ENCODE peak calls at places on chromosomes 13 and 19, in eight cellular contexts. T is Peyer's patch, W is fibroblast of lung, L is upper lobe of right lung, S is thoracic aorta, H is aorta, J is lower lobe of right lung, A is prostate gland. Y is an unnamed sample.
A peak's percentile ranks its signal among the peaks of the same experiment; 100 is the strongest.

GRCh38 chr13:110957181-110957884 is 42.5 kb upstream of the ANKRD10 start:
- DNase-seq in T (no peak), W (peak; percentile 38), L (no peak), S (no peak), H (no peak), J (no peak), A (no peak), Y (no peak)

GRCh38 chr19:16594131-16594586 is 21.9 kb upstream of the SLC35E1 start:
- DNase-seq in T (peak; percentile 72), W (no peak), L (no peak), S (no peak), H (no peak), J (no peak), A (no peak), Y (no peak)

GRCh38 chr13:52933547-52934167 is 85.2 kb upstream of the PCDH8 start:
- DNase-seq in T (no peak), W (no peak), L (no peak), S (no peak), H (no peak), J (no peak), A (no peak), Y (no peak)

GRCh38 chr19:13060964-13061927 is 41.4 kb downstream of the LYL1 start:
- DNase-seq in T (peak; percentile 94), W (peak; percentile 71), L (peak; percentile 90), S (no peak), H (peak; percentile 92), J (peak; percentile 88), A (peak; percentile 81), Y (peak; percentile 92)

GRCh38 chr13:33183431-33184130 is 102.0 kb downstream of the STARD13 start:
- DNase-seq in T (no peak), W (no peak), L (no peak), S (no peak), H (no peak), J (no peak), A (no peak), Y (no peak)

GRCh38 chr13:105328212-105328611 is 1207.2 kb downstream of the EFNB2 start:
- DNase-seq in T (no peak), W (no peak), L (no peak), S (no peak), H (no peak), J (no peak), A (no peak), Y (no peak)

GRCh38 chr13:112885782-112886268 is 83.2 kb upstream of the MCF2L start:
- DNase-seq in T (peak; percentile 80), W (peak; percentile 87), L (peak; percentile 81), S (no peak), H (peak; percentile 86), J (peak; percentile 83), A (peak; percentile 89), Y (peak; percentile 87)

GRCh38 chr13:88068975-88069374 is 397.8 kb downstream of the SLITRK5 start:
- DNase-seq in T (no peak), W (no peak), L (peak; percentile 35), S (no peak), H (no peak), J (no peak), A (no peak), Y (no peak)

GRCh38 chr19:1151037-1151716 is 22.9 kb downstream of the SBNO2 start:
- DNase-seq in T (no peak), W (no peak), L (no peak), S (no peak), H (no peak), J (no peak), A (no peak), Y (no peak)

GRCh38 chr19:10112037-10112751 is 701 bp downstream of the P2RY11 start:
- DNase-seq in T (no peak), W (no peak), L (peak; percentile 79), S (no peak), H (no peak), J (peak; percentile 78), A (no peak), Y (no peak)

GRCh38 chr19:38394488-38394887 is 6.0 kb downstream of the SPRED3 start:
- DNase-seq in T (peak; percentile 59), W (peak; percentile 34), L (no peak), S (no peak), H (no peak), J (no peak), A (no peak), Y (no peak)

GRCh38 chr13:35704331-35704730 is 227.8 kb upstream of the MAB21L1 start:
- DNase-seq in T (no peak), W (no peak), L (no peak), S (no peak), H (no peak), J (no peak), A (no peak), Y (no peak)

GRCh38 chr19:48558018-48558684 is 6.2 kb downstream of the SULT2B1 start:
- DNase-seq in T (peak; percentile 94), W (peak; percentile 49), L (no peak), S (no peak), H (peak; percentile 65), J (peak; percentile 71), A (peak; percentile 87), Y (peak; percentile 95)

GRCh38 chr13:92802776-92803175 is 423.8 kb upstream of the GPC6 start:
- DNase-seq in T (no peak), W (no peak), L (no peak), S (no peak), H (no peak), J (no peak), A (no peak), Y (no peak)

GRCh38 chr19:33819875-33820781 is 23.5 kb downstream of the KCTD15 start:
- DNase-seq in T (peak; percentile 86), W (peak; percentile 76), L (peak; percentile 95), S (no peak), H (peak; percentile 92), J (peak; percentile 93), A (peak; percentile 89), Y (peak; percentile 87)

GRCh38 chr13:110137677-110138008 is 169.3 kb downstream of the COL4A1 start:
- DNase-seq in T (no peak), W (no peak), L (no peak), S (no peak), H (no peak), J (peak; percentile 54), A (peak; percentile 52), Y (peak; percentile 36)

DNA sequence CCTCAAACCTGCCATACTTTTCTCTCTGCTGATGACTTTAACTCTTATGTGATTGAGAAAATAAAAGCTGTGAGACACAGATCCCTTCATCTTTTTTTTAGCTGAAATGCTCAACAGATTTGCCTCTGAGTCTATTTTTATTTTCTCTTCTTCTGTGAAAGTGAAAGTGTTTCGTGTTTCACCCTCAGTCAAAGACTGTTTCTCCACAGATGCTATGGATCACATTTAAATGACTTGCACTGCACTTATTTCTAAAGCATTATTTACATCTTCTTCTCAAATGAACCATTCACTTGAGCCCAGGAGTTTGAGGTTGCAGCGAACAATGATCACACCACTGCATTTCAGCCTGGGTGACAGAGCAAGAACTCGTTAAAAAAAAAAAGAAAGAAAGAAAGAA is 890.1 kb upstream of the PCDH20 start:
- DNase-seq in T (no peak), W (peak; percentile 3), L (no peak), S (no peak), H (no peak), J (no peak), A (no peak), Y (no peak)
- H3K9me3 ChIP-seq in T (no peaks in the 10 kb centered on the region), W (no peaks in the 10 kb centered on the region), L (no peaks in the 10 kb centered on the region), S (no peaks in the 10 kb centered on the region), H (no peaks in the 10 kb centered on the region), J (no peaks in the 10 kb centered on the region), A (no peaks in the 10 kb centered on the region), Y (no peaks in the 10 kb centered on the region)

DNA sequence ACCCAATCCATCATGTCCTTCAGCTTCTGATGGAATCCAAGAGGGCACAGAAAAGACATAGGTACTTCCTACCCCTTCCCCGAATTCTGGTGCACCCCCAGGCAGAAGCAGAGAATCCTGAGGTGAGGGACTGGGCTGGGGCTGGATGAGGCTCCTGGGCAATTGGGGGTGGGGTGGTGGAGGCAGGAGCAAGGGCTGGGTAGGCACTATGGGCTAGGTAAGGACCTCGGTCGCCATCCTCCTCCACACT is 2.8 kb upstream of the KCNC3 start:
- DNase-seq in T (no peak), W (no peak), L (peak; percentile 62), S (no peak), H (no peak), J (peak; percentile 42), A (no peak), Y (no peak)
- H3K4me3 ChIP-seq in T (no peak overlapping the region), W (no peak overlapping the region), L (peak overlapping the region; percentile 59), S (peak overlapping the region; percentile 66), H (no peak overlapping the region), J (peak overlapping the region; percentile 60), A (no peak overlapping the region), Y (no peak overlapping the region)

GRCh38 chr13:29887651-29888050 is 37.2 kb upstream of the UBL3 start:
- DNase-seq in T (no peak), W (no peak), L (no peak), S (no peak), H (no peak), J (no peak), A (no peak), Y (no peak)
- H3K9me3 ChIP-seq in T (no peaks in the 10 kb centered on the region), W (no peaks in the 10 kb centered on the region), L (no peaks in the 10 kb centered on the region), S (no peaks in the 10 kb centered on the region), H (no peaks in the 10 kb centered on the region), J (no peaks in the 10 kb centered on the region), A (no peaks in the 10 kb centered on the region), Y (no peaks in the 10 kb centered on the region)

GRCh38 chr19:46472592-46472991 is 1.2 kb upstream of the PNMA8A start:
- DNase-seq in T (no peak), W (no peak), L (peak; percentile 15), S (no peak), H (no peak), J (no peak), A (no peak), Y (no peak)

GRCh38 chr19:46474211-46474610 is 2.8 kb upstream of the PNMA8A start:
- DNase-seq in T (no peak), W (no peak), L (peak; percentile 18), S (no peak), H (no peak), J (no peak), A (no peak), Y (no peak)

GRCh38 chr19:46471116-46471733 is at the start of gene PNMA8A:
- DNase-seq in T (peak; percentile 50), W (peak; percentile 63), L (peak; percentile 79), S (peak; percentile 61), H (peak; percentile 92), J (peak; percentile 62), A (no peak), Y (no peak)

GRCh38 chr19:46470376-46470775 is 987 bp downstream of the PNMA8A start:
- DNase-seq in T (no peak), W (no peak), L (peak; percentile 46), S (no peak), H (no peak), J (no peak), A (no peak), Y (no peak)

DNA sequence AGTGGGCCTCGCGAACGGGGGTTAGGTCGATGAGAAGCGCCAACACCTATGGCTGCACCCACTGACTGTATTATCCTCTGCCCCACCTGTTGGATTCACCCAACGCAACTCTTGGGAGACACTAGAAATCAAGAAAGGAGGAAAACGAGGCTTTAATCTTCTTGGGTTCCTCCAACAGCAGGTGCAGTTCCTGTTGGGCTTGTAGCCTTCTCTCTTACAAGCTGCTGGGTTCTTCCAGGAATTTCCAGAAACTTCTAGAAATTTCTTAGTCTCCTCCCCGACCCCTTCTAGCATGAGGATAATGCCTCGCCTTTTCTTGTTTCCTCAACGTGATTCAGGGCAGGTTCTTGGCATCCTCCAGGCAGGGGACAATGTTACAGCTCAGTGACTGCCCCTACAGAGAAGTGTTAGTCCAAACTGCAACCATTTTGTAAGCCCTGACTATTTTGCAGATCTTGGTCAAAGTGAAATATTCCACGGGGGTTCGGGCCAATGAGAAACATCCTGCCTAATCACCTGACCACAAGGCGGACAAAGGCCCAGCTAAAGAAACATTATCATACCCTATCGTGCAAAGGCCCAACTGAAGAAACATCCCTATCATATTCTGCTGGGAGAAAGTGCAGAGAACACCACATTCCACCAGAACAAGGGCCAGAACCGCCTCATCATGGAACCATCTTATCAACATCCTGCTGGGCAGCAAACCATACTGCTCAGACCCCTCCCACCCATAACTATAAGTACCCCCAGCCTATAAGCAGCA is 598 bp upstream of the PNMA8A start:
- DNase-seq in T (no peak), W (no peak), L (peak; percentile 2), S (no peak), H (no peak), J (no peak), A (no peak), Y (no peak)
- H3K4me3 ChIP-seq in T (no peak overlapping the region), W (no peak overlapping the region), L (peak overlapping the region; percentile 39), S (peak overlapping the region; percentile 63), H (no peak overlapping the region), J (peak overlapping the region; percentile 37), A (peak overlapping the region; percentile 34), Y (peak overlapping the region; percentile 6)

Y was measured in colonic mucosa.